ENCODE peak calls at places on chromosomes 13 and 19, in ten cellular contexts. One of them, this sample, is unnamed.

GRCh38 chr19:38617283-38617763 is 430 bp downstream of the MAP4K1 start:
- DNase-seq in AG04450: no peak
- DNase-seq in left ventricle myocardium inferior: no peak
- DNase-seq in GM20000: no peak
- DNase-seq in AG10803: no peak
- DNase-seq in anterior cingulate cortex: no peak
- DNase-seq in GM12865: peak
- DNase-seq in AG09319: no peak
- DNase-seq in mesothelial cell of epicardium: no peak
- DNase-seq in C1 segment of cervical spinal cord: no peak
- DNase-seq in this sample: peak

GRCh38 chr13:78286748-78287147 is 316.6 kb downstream of the POU4F1 start:
- DNase-seq in GM20000: no peak
- DNase-seq in AG09319: no peak
- DNase-seq in C1 segment of cervical spinal cord: no peak
- DNase-seq in mesothelial cell of epicardium: no peak
- DNase-seq in anterior cingulate cortex: no peak
- DNase-seq in left ventricle myocardium inferior: no peak
- DNase-seq in AG04450: no peak
- DNase-seq in AG10803: no peak
- DNase-seq in GM12865: no peak
- DNase-seq in this sample: no peak

GRCh38 chr19:46745521-46746280 is at the start of gene FKRP:
- DNase-seq in AG10803: no peak
- DNase-seq in GM12865: no peak
- DNase-seq in anterior cingulate cortex: no peak
- DNase-seq in mesothelial cell of epicardium: no peak
- DNase-seq in left ventricle myocardium inferior: peak
- DNase-seq in C1 segment of cervical spinal cord: peak
- DNase-seq in GM20000: peak
- DNase-seq in AG04450: no peak
- DNase-seq in AG09319: no peak
- DNase-seq in this sample: peak

GRCh38 chr19:2702170-2703076 is at the start of gene GNG7:
- DNase-seq in AG04450: no peak
- DNase-seq in AG09319: peak
- DNase-seq in C1 segment of cervical spinal cord: peak
- DNase-seq in left ventricle myocardium inferior: peak
- DNase-seq in anterior cingulate cortex: no peak
- DNase-seq in mesothelial cell of epicardium: peak
- DNase-seq in GM20000: peak
- DNase-seq in GM12865: peak
- DNase-seq in AG10803: peak
- DNase-seq in this sample: peak

GRCh38 chr13:111152836-111153235 is 37.7 kb downstream of the ARHGEF7 start:
- DNase-seq in mesothelial cell of epicardium: no peak
- DNase-seq in AG09319: no peak
- DNase-seq in GM12865: no peak
- DNase-seq in anterior cingulate cortex: no peak
- DNase-seq in GM20000: no peak
- DNase-seq in AG04450: no peak
- DNase-seq in C1 segment of cervical spinal cord: no peak
- DNase-seq in left ventricle myocardium inferior: no peak
- DNase-seq in AG10803: no peak
- DNase-seq in this sample: peak

GRCh38 chr19:41223431-41224234 is 4.6 kb downstream of the AXL start:
- DNase-seq in GM12865: no peak
- DNase-seq in GM20000: peak
- DNase-seq in AG10803: peak
- DNase-seq in mesothelial cell of epicardium: no peak
- DNase-seq in AG04450: no peak
- DNase-seq in left ventricle myocardium inferior: no peak
- DNase-seq in AG09319: no peak
- DNase-seq in C1 segment of cervical spinal cord: no peak
- DNase-seq in anterior cingulate cortex: no peak
- DNase-seq in this sample: peak

GRCh38 chr13:24221007-24221406 is 60.5 kb downstream of the SPATA13 start:
- DNase-seq in GM20000: no peak
- DNase-seq in left ventricle myocardium inferior: no peak
- DNase-seq in AG10803: no peak
- DNase-seq in GM12865: no peak
- DNase-seq in anterior cingulate cortex: no peak
- DNase-seq in AG09319: no peak
- DNase-seq in C1 segment of cervical spinal cord: peak
- DNase-seq in AG04450: no peak
- DNase-seq in mesothelial cell of epicardium: no peak
- DNase-seq in this sample: no peak

GRCh38 chr13:33917135-33917534 is 99.2 kb downstream of the RFC3 start:
- DNase-seq in GM12865: no peak
- DNase-seq in AG04450: no peak
- DNase-seq in left ventricle myocardium inferior: no peak
- DNase-seq in AG10803: no peak
- DNase-seq in AG09319: no peak
- DNase-seq in C1 segment of cervical spinal cord: no peak
- DNase-seq in GM20000: no peak
- DNase-seq in anterior cingulate cortex: no peak
- DNase-seq in mesothelial cell of epicardium: no peak
- DNase-seq in this sample: no peak

GRCh38 chr19:18007605-18007938 is 398 bp upstream of the ARRDC2 start:
- DNase-seq in anterior cingulate cortex: peak
- DNase-seq in AG09319: no peak
- DNase-seq in GM12865: no peak
- DNase-seq in AG10803: no peak
- DNase-seq in AG04450: no peak
- DNase-seq in mesothelial cell of epicardium: no peak
- DNase-seq in C1 segment of cervical spinal cord: no peak
- DNase-seq in left ventricle myocardium inferior: no peak
- DNase-seq in GM20000: no peak
- DNase-seq in this sample: no peak

GRCh38 chr13:51179432-51179971 is 42.7 kb upstream of the FAM124A start:
- DNase-seq in AG09319: no peak
- DNase-seq in mesothelial cell of epicardium: no peak
- DNase-seq in anterior cingulate cortex: no peak
- DNase-seq in GM20000: no peak
- DNase-seq in AG04450: no peak
- DNase-seq in GM12865: no peak
- DNase-seq in AG10803: no peak
- DNase-seq in C1 segment of cervical spinal cord: no peak
- DNase-seq in left ventricle myocardium inferior: no peak
- DNase-seq in this sample: no peak

GRCh38 chr19:47471733-47472457 is at the start of gene SLC8A2:
- DNase-seq in mesothelial cell of epicardium: peak
- DNase-seq in GM12865: peak
- DNase-seq in GM20000: peak
- DNase-seq in AG04450: peak
- DNase-seq in AG09319: peak
- DNase-seq in left ventricle myocardium inferior: peak
- DNase-seq in AG10803: peak
- DNase-seq in anterior cingulate cortex: no peak
- DNase-seq in C1 segment of cervical spinal cord: peak
- DNase-seq in this sample: peak

GRCh38 chr13:49629196-49629938 is 1.1 kb downstream of the ARL11 start:
- DNase-seq in anterior cingulate cortex: no peak
- DNase-seq in C1 segment of cervical spinal cord: no peak
- DNase-seq in AG10803: no peak
- DNase-seq in GM12865: peak
- DNase-seq in AG09319: no peak
- DNase-seq in mesothelial cell of epicardium: no peak
- DNase-seq in AG04450: no peak
- DNase-seq in left ventricle myocardium inferior: no peak
- DNase-seq in GM20000: no peak
- DNase-seq in this sample: no peak

GRCh38 chr13:92547256-92547655 is 679.4 kb upstream of the GPC6 start:
- DNase-seq in anterior cingulate cortex: no peak
- DNase-seq in left ventricle myocardium inferior: no peak
- DNase-seq in AG04450: peak
- DNase-seq in mesothelial cell of epicardium: no peak
- DNase-seq in AG10803: no peak
- DNase-seq in GM12865: no peak
- DNase-seq in GM20000: no peak
- DNase-seq in AG09319: no peak
- DNase-seq in C1 segment of cervical spinal cord: no peak
- DNase-seq in this sample: no peak

GRCh38 chr13:27131202-27131623 is 40.4 kb downstream of the USP12 start:
- DNase-seq in GM12865: peak
- DNase-seq in AG10803: no peak
- DNase-seq in anterior cingulate cortex: no peak
- DNase-seq in GM20000: peak
- DNase-seq in AG09319: no peak
- DNase-seq in mesothelial cell of epicardium: no peak
- DNase-seq in left ventricle myocardium inferior: no peak
- DNase-seq in C1 segment of cervical spinal cord: no peak
- DNase-seq in AG04450: no peak
- DNase-seq in this sample: peak

GRCh38 chr13:24161980-24162517 is 1.5 kb downstream of the SPATA13 start:
- DNase-seq in AG09319: no peak
- DNase-seq in AG04450: no peak
- DNase-seq in anterior cingulate cortex: no peak
- DNase-seq in C1 segment of cervical spinal cord: no peak
- DNase-seq in GM12865: no peak
- DNase-seq in GM20000: no peak
- DNase-seq in mesothelial cell of epicardium: no peak
- DNase-seq in AG10803: no peak
- DNase-seq in left ventricle myocardium inferior: no peak
- DNase-seq in this sample: no peak

GRCh38 chr13:29105779-29106178 is 285.6 kb downstream of the MTUS2 start:
- DNase-seq in left ventricle myocardium inferior: no peak
- DNase-seq in anterior cingulate cortex: no peak
- DNase-seq in mesothelial cell of epicardium: no peak
- DNase-seq in GM20000: no peak
- DNase-seq in C1 segment of cervical spinal cord: no peak
- DNase-seq in GM12865: no peak
- DNase-seq in AG09319: no peak
- DNase-seq in AG10803: no peak
- DNase-seq in AG04450: no peak
- DNase-seq in this sample: peak

GRCh38 chr13:26656919-26657318 is 99.4 kb downstream of the WASF3 start:
- DNase-seq in C1 segment of cervical spinal cord: no peak
- DNase-seq in left ventricle myocardium inferior: no peak
- DNase-seq in AG09319: peak
- DNase-seq in GM12865: peak
- DNase-seq in mesothelial cell of epicardium: no peak
- DNase-seq in AG10803: peak
- DNase-seq in AG04450: peak
- DNase-seq in anterior cingulate cortex: no peak
- DNase-seq in GM20000: no peak
- DNase-seq in this sample: peak

GRCh38 chr19:16660763-16661479 is at the start of gene TMEM38A:
- DNase-seq in C1 segment of cervical spinal cord: peak
- DNase-seq in AG10803: no peak
- DNase-seq in GM20000: peak
- DNase-seq in AG09319: no peak
- DNase-seq in mesothelial cell of epicardium: peak
- DNase-seq in GM12865: peak
- DNase-seq in anterior cingulate cortex: no peak
- DNase-seq in left ventricle myocardium inferior: peak
- DNase-seq in AG04450: no peak
- DNase-seq in this sample: peak

GRCh38 chr19:5669212-5669611 is 11.1 kb downstream of the MICOS13 start:
- DNase-seq in AG04450: no peak
- DNase-seq in left ventricle myocardium inferior: peak
- DNase-seq in C1 segment of cervical spinal cord: no peak
- DNase-seq in mesothelial cell of epicardium: no peak
- DNase-seq in AG10803: no peak
- DNase-seq in anterior cingulate cortex: no peak
- DNase-seq in GM12865: no peak
- DNase-seq in GM20000: no peak
- DNase-seq in AG09319: no peak
- DNase-seq in this sample: no peak

GRCh38 chr13:79776538-79776937 is 295.6 kb downstream of the NDFIP2 start:
- DNase-seq in AG10803: peak
- DNase-seq in GM12865: no peak
- DNase-seq in C1 segment of cervical spinal cord: no peak
- DNase-seq in mesothelial cell of epicardium: no peak
- DNase-seq in left ventricle myocardium inferior: no peak
- DNase-seq in anterior cingulate cortex: no peak
- DNase-seq in GM20000: no peak
- DNase-seq in AG09319: no peak
- DNase-seq in AG04450: no peak
- DNase-seq in this sample: peak

GRCh38 chr19:1948676-1949075 is 7.7 kb downstream of the CSNK1G2 start:
- DNase-seq in C1 segment of cervical spinal cord: no peak
- DNase-seq in AG04450: no peak
- DNase-seq in GM20000: no peak
- DNase-seq in GM12865: no peak
- DNase-seq in left ventricle myocardium inferior: no peak
- DNase-seq in AG10803: no peak
- DNase-seq in AG09319: no peak
- DNase-seq in anterior cingulate cortex: no peak
- DNase-seq in mesothelial cell of epicardium: no peak
- DNase-seq in this sample: no peak

GRCh38 chr13:82772802-82773201 is 1109.5 kb downstream of the SLITRK1 start:
- DNase-seq in left ventricle myocardium inferior: no peak
- DNase-seq in GM20000: no peak
- DNase-seq in mesothelial cell of epicardium: no peak
- DNase-seq in AG04450: no peak
- DNase-seq in GM12865: no peak
- DNase-seq in C1 segment of cervical spinal cord: no peak
- DNase-seq in AG09319: no peak
- DNase-seq in anterior cingulate cortex: no peak
- DNase-seq in AG10803: peak
- DNase-seq in this sample: no peak

GRCh38 chr19:17097593-17098126 is 22.1 kb downstream of the MYO9B start:
- DNase-seq in mesothelial cell of epicardium: no peak
- DNase-seq in AG10803: peak
- DNase-seq in left ventricle myocardium inferior: no peak
- DNase-seq in anterior cingulate cortex: no peak
- DNase-seq in AG04450: no peak
- DNase-seq in AG09319: no peak
- DNase-seq in GM20000: no peak
- DNase-seq in C1 segment of cervical spinal cord: no peak
- DNase-seq in GM12865: no peak
- DNase-seq in this sample: peak

GRCh38 chr13:31631716-31632115 is 107.6 kb upstream of the RXFP2 start:
- DNase-seq in AG10803: no peak
- DNase-seq in C1 segment of cervical spinal cord: no peak
- DNase-seq in AG09319: no peak
- DNase-seq in GM12865: no peak
- DNase-seq in GM20000: no peak
- DNase-seq in AG04450: no peak
- DNase-seq in left ventricle myocardium inferior: no peak
- DNase-seq in mesothelial cell of epicardium: no peak
- DNase-seq in anterior cingulate cortex: no peak
- DNase-seq in this sample: no peak

GRCh38 chr19:5953680-5954213 is 24.2 kb downstream of the RANBP3 start:
- DNase-seq in GM20000: no peak
- DNase-seq in mesothelial cell of epicardium: no peak
- DNase-seq in AG04450: no peak
- DNase-seq in C1 segment of cervical spinal cord: peak
- DNase-seq in AG09319: no peak
- DNase-seq in AG10803: peak
- DNase-seq in anterior cingulate cortex: no peak
- DNase-seq in GM12865: no peak
- DNase-seq in left ventricle myocardium inferior: no peak
- DNase-seq in this sample: no peak

GRCh38 chr13:52599853-52600603 is 42.2 kb upstream of the HNRNPA1L2 start:
- DNase-seq in AG09319: no peak
- DNase-seq in GM20000: peak
- DNase-seq in anterior cingulate cortex: no peak
- DNase-seq in C1 segment of cervical spinal cord: peak
- DNase-seq in left ventricle myocardium inferior: peak
- DNase-seq in GM12865: peak
- DNase-seq in AG10803: peak
- DNase-seq in mesothelial cell of epicardium: peak
- DNase-seq in AG04450: no peak
- DNase-seq in this sample: peak

GRCh38 chr19:6576869-6577281 is 14.1 kb downstream of the CD70 start:
- DNase-seq in left ventricle myocardium inferior: no peak
- DNase-seq in GM12865: no peak
- DNase-seq in AG10803: no peak
- DNase-seq in AG09319: no peak
- DNase-seq in GM20000: no peak
- DNase-seq in AG04450: no peak
- DNase-seq in C1 segment of cervical spinal cord: no peak
- DNase-seq in anterior cingulate cortex: no peak
- DNase-seq in mesothelial cell of epicardium: no peak
- DNase-seq in this sample: peak

GRCh38 chr13:33353646-33354045 is 68.1 kb upstream of the STARD13 start:
- DNase-seq in AG04450: no peak
- DNase-seq in AG10803: no peak
- DNase-seq in GM20000: no peak
- DNase-seq in mesothelial cell of epicardium: no peak
- DNase-seq in GM12865: no peak
- DNase-seq in anterior cingulate cortex: no peak
- DNase-seq in AG09319: no peak
- DNase-seq in C1 segment of cervical spinal cord: no peak
- DNase-seq in left ventricle myocardium inferior: no peak
- DNase-seq in this sample: no peak

This sample was measured in NB4.